ENCODE peak calls at places on chromosomes 5 and 9, in five cellular contexts. O is omental fat pad; D is fibroblast of pulmonary artery; W is CD8-positive, alpha-beta T cell; C is prostate gland. L is an unnamed sample.

GRCh38 chr9:127942152-127943010 is 4.7 kb upstream of the DPM2 start:
- DNase-seq in O (no peak), D (peak), C (peak), W (peak), L (peak)

GRCh38 chr5:89457411-89458329 is 574.7 kb upstream of the MEF2C start:
- DNase-seq in W (no peak), C (peak), O (peak), D (peak), L (no peak)

GRCh38 chr9:127905788-127906191 is 6.4 kb upstream of the ST6GALNAC6 start:
- DNase-seq in C (no peak), D (no peak), W (peak), O (no peak), L (peak)

GRCh38 chr9:16625831-16626230 is 244.6 kb downstream of the BNC2 start:
- DNase-seq in W (no peak), O (no peak), D (peak), C (no peak), L (no peak)

GRCh38 chr9:37511006-37511714 is 25.4 kb downstream of the POLR1E start:
- DNase-seq in D (no peak), C (no peak), W (no peak), O (no peak), L (no peak)

GRCh38 chr9:124600407-124600806 is 93.2 kb upstream of the NR5A1 start:
- DNase-seq in O (no peak), D (no peak), W (no peak), C (no peak), L (no peak)

GRCh38 chr5:54357371-54358058 is 47.1 kb upstream of the ARL15 start:
- DNase-seq in C (no peak), O (no peak), W (no peak), D (no peak), L (no peak)

GRCh38 chr5:139462582-139463276 is at the start of gene ECSCR:
- DNase-seq in O (no peak), C (no peak), W (no peak), D (peak), L (no peak)

GRCh38 chr5:123035320-123035949 is 1.1 kb downstream of the PPIC start:
- DNase-seq in W (no peak), D (peak), C (peak), O (no peak), L (peak)

GRCh38 chr5:145543968-145544367 is 291.2 kb downstream of the PRELID2 start:
- DNase-seq in O (no peak), W (no peak), D (no peak), C (no peak), L (no peak)

GRCh38 chr5:103397996-103398581 is 139.5 kb downstream of the MACIR start:
- DNase-seq in C (no peak), D (no peak), W (no peak), O (no peak), L (no peak)

GRCh38 chr5:79346420-79346824 is 110.5 kb downstream of the JMY start:
- DNase-seq in D (peak), C (no peak), W (no peak), O (no peak), L (no peak)

GRCh38 chr5:93790401-93790800 is 49.0 kb upstream of the POU5F2 start:
- DNase-seq in W (no peak), O (no peak), D (peak), C (no peak), L (no peak)

GRCh38 chr5:149367249-149367971 is 9.6 kb downstream of the PCYOX1L start:
- DNase-seq in C (peak), D (peak), O (no peak), W (peak), L (no peak)

GRCh38 chr9:127264462-127265040 is at the start of gene GARNL3:
- DNase-seq in D (no peak), O (no peak), C (no peak), W (no peak), L (no peak)

GRCh38 chr5:73943375-73943774 is 317.4 kb downstream of the ARHGEF28 start:
- DNase-seq in C (no peak), W (no peak), O (no peak), D (no peak), L (no peak)

GRCh38 chr9:136538599-136539426 is 7.0 kb downstream of the NOTCH1 start:
- DNase-seq in D (peak), C (peak), O (no peak), W (peak), L (no peak)

GRCh38 chr9:81557957-81558791 is 131.2 kb downstream of the TLE1 start:
- DNase-seq in C (peak), O (no peak), W (no peak), D (peak), L (no peak)

GRCh38 chr5:171484460-171484899 is 65.0 kb downstream of the FGF18 start:
- DNase-seq in D (peak), O (peak), C (no peak), W (peak), L (no peak)

GRCh38 chr9:35852267-35852815 is 17.9 kb downstream of the OR13J1 start:
- DNase-seq in O (no peak), C (no peak), W (no peak), D (no peak), L (no peak)

GRCh38 chr5:146499680-146500079 is 16.3 kb downstream of the GPR151 start:
- DNase-seq in C (no peak), O (no peak), W (no peak), D (no peak), L (no peak)

GRCh38 chr9:104997536-104997935 is 69.6 kb upstream of the ABCA1 start:
- DNase-seq in D (no peak), C (no peak), W (no peak), O (no peak), L (no peak)

DNA sequence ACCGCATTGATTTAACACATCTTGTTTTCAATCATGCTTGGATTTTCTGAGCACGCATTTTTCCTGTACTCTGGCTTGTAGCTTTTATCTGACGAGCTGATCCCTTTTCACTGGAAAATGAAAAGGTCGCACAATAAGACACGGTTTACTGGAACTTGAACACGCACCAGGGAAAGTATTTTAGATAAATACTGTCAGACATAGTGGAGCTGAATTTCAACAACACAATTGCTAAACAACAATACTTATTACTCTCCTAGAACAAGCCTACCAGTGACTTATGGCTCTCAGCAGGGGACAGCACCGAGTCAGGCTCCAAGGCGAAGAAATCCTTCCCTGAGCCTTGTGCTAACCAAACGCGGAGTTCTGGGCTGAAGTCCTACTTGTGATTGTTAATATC is 359.8 kb downstream of the EBF1 start:
- DNase-seq in O (no peak), W (no peak), D (peak), C (no peak), L (no peak)
- TF ChIP-seq CTCF in O (no peak), W (no peak), D (peak), C (peak), L (no peak)

GRCh38 chr5:121949885-121950284 is 11.9 kb upstream of the SRFBP1 start:
- DNase-seq in W (no peak), D (peak), O (no peak), C (peak), L (no peak)

DNA sequence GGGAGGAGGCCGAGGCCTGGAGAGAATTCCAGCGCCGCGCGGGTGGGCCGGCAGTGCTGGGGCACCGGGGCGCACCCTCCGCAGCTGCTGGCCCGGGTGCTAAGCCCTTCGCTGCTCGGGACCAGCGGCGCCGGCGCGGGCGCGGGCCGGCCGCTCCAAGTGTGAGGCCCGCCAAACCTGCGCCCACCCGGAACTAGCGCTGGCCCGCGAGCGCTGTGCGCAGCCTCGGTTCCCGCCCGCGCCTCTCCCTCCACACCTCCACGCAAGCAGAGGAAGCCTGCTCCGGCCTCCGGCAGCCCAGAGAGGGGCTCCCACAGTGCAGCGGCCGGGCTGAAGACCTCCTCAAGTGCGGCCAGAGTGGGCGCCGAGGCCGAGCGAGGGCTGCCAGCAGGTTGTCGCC is 7.7 kb upstream of the SRFBP1 start:
- DNase-seq in D (no peak), C (no peak), O (no peak), W (no peak), L (no peak)
- TF ChIP-seq CTCF in D (no peak), C (no peak), O (no peak), W (no peak), L (no peak)

GRCh38 chr5:29252390-29252789 is 1941.1 kb upstream of the CDH6 start:
- DNase-seq in O (no peak), C (no peak), W (no peak), D (no peak), L (no peak)
- TF ChIP-seq CTCF in O (no peak), C (no peak), W (no peak), D (no peak), L (no peak)

DNA sequence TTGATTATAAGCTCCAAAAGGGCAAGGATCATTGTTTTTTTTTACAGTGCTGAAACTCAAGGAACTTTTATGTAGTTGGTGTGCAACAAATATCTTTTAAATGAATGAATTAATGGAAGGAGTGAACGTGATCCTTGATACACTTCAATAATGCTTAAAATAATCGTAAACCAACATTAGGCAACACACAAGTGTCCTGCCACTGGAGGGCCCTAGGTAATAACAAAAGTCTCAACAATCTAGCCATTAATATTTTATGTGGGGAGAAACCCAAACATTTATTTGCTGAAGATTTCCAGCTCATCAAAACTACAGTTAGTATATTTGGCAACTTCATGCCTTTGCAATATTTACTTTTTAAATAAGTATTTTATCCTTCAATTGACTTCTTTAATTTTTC is 309.0 kb upstream of the FBXL7 start:
- DNase-seq in O (no peak), W (no peak), C (no peak), D (peak), L (no peak)
- TF ChIP-seq CTCF in O (no peak), W (no peak), C (peak), D (peak), L (no peak)

GRCh38 chr9:120711354-120711753 is 2.9 kb downstream of the MEGF9 start:
- DNase-seq in C (no peak), D (no peak), W (no peak), O (no peak), L (no peak)
- TF ChIP-seq CTCF in C (peak), D (no peak), W (no peak), O (no peak), L (no peak)

GRCh38 chr9:70470050-70471015 is 55.9 kb upstream of the KLF9 start:
- DNase-seq in D (peak), C (no peak), W (no peak), O (no peak), L (no peak)

GRCh38 chr9:70474413-70474812 is 60.0 kb upstream of the KLF9 start:
- DNase-seq in C (peak), O (no peak), W (no peak), D (no peak), L (no peak)

GRCh38 chr9:70477146-70477745 is 62.8 kb upstream of the KLF9 start:
- DNase-seq in W (no peak), D (no peak), O (no peak), C (no peak), L (no peak)

GRCh38 chr9:70475211-70475610 is 60.8 kb upstream of the KLF9 start:
- DNase-seq in C (peak), D (no peak), W (no peak), O (no peak), L (no peak)

DNA sequence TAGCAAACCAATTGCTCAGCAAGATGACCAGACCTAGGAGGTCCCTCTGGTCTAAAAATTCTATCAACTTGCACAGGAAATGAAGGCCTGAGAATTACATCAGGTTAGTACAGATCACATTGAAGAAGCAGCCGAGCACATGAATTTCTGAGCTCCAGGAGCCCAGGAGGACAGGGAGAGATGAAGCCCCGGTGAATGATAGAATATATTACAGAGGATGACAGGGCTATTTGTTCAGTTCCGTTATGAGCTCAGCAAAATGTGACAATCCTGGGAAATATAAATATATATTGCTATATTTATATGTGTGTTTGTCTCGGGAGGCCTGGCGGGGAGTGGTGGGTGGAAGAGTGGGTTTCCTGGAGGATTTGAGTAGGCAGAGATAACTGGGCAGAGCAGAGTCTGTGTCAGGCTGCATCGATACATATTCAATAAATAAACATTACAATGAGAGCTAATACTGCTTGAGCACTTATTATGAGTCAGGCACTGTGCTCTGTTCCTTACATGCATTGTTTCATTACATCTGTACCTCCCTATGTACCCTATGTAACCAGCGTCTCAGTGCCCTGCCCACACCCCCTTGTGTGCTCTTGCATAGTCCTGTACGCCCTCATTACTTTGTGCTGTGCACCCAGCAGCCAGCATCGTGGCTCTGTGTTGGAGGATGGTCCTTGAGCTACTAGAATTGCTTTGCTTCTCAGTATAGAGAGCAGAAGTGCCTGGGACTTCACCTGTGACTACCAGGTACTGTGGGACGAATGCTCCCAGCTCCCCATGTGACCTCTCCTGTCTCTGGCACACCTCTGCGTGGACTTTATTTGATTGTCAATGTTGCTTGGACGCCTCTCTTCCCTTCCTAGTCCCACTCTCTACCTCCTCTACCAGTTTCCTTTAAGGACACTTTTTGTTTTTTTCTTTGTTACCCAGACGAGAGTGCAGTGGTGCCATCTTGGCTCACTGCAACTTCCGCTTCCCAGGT is 58.1 kb upstream of the KLF9 start:
- DNase-seq in D (no peak), O (no peak), W (no peak), C (no peak), L (no peak)
- TF ChIP-seq CTCF in D (no peak), O (no peak), W (no peak), C (no peak), L (no peak)

GRCh38 chr9:31736581-31737179 is 647.8 kb upstream of the ACO1 start:
- DNase-seq in C (no peak), D (no peak), W (no peak), O (no peak), L (no peak)

GRCh38 chr9:31744589-31744988 is 639.9 kb upstream of the ACO1 start:
- DNase-seq in C (no peak), W (no peak), O (no peak), D (no peak), L (no peak)

GRCh38 chr9:31745886-31746285 is 638.6 kb upstream of the ACO1 start:
- DNase-seq in D (peak), W (no peak), O (no peak), C (no peak), L (no peak)

GRCh38 chr9:31745468-31745867 is 639.0 kb upstream of the ACO1 start:
- DNase-seq in O (no peak), D (peak), W (no peak), C (no peak), L (no peak)

GRCh38 chr9:31740705-31741104 is 643.7 kb upstream of the ACO1 start:
- DNase-seq in D (peak), C (no peak), O (no peak), W (no peak), L (no peak)
- TF ChIP-seq CTCF in D (no peak), C (no peak), O (no peak), W (no peak), L (no peak)

DNA sequence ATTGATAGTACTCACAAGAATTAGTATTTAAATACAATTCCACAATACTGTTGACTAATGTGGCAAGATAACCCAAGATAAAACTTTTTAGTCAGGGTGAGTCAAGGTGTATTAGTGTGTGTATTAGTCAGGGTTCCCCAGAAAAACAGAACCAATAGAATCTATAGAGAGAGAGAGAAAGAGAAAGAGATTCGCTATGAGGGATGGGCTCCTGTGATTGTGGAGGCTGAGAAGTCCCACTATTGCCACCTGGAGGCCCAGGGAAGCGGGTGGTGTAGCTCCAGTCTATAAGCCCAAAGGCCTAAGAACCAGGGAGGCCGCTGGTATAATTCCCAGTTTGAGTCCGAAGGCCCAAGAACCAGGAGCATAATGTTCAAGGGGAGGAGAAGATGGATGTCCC is 10.0 kb upstream of the SHISAL2B start:
- DNase-seq in C (no peak), W (no peak), D (no peak), O (no peak), L (no peak)
- TF ChIP-seq CTCF in C (no peak), W (no peak), D (peak), O (no peak), L (no peak)

L was measured in lower lobe of right lung.